ENCODE peak calls at places on chromosomes 13 and 19, in four cellular contexts. G is heart right ventricle, J is neural progenitor cell, S is kidney epithelial cell. K is an unnamed sample.

GRCh38 chr19:48487944-48488343 is 18.8 kb downstream of the CYTH2 start:
- DNase-seq in G (peak; percentile 65), J (no peak), S (no peak), K (no peak)

GRCh38 chr13:113905018-113905417 is 41.1 kb upstream of the GAS6 start:
- DNase-seq in J (no peak), S (no peak), G (no peak), K (no peak)

GRCh38 chr19:41994521-41994971 is 516 bp upstream of the ATP1A3 start:
- DNase-seq in J (no peak), G (no peak), S (no peak), K (no peak)

GRCh38 chr13:114132419-114133121 is at the start of gene RASA3:
- DNase-seq in S (peak; percentile 41), G (peak; percentile 85), J (peak; percentile 95), K (no peak)

GRCh38 chr19:41993612-41994483 is at the start of gene ATP1A3:
- DNase-seq in S (no peak), G (peak; percentile 74), J (peak; percentile 93), K (no peak)

GRCh38 chr13:51811920-51812328 is 8.0 kb upstream of the DHRS12 start:
- DNase-seq in S (no peak), J (no peak), G (no peak), K (no peak)

GRCh38 chr13:40776681-40777165 is 5.7 kb upstream of the MRPS31 start:
- DNase-seq in G (no peak), J (no peak), S (no peak), K (no peak)

GRCh38 chr19:3403489-3404323 is 37.3 kb downstream of the NFIC start:
- DNase-seq in G (peak; percentile 90), S (no peak), J (no peak), K (peak; percentile 60)

GRCh38 chr19:8489591-8490394 is 12.6 kb downstream of the PRAM1 start:
- DNase-seq in S (no peak), G (no peak), J (no peak), K (no peak)

GRCh38 chr13:64925727-64926126 is 2304.4 kb downstream of the PCDH9 start:
- DNase-seq in S (no peak), G (peak; percentile 6), J (no peak), K (no peak)

GRCh38 chr13:32538234-32538620 is 368 bp downstream of the N4BP2L2 start:
- DNase-seq in J (peak; percentile 66), S (peak; percentile 19), G (peak; percentile 22), K (no peak)

K was measured in non-pigmented ciliary epithelial cell.